ENCODE peak calls at places on chromosomes 16 and 17, in five cellular contexts. P is transverse colon, W is H1, X is HepG2, M is stomach. E is an unnamed sample. For H3K27me3, the result is how much of the 10 kb centered on the place peaks cover.

GRCh38 chr17:39196820-39197331 is 593 bp downstream of the CACNB1 start:
- DNase-seq in X (no peak), W (peak), M (no peak), P (peak), E (peak)

GRCh38 chr16:22424161-22424937 is 49.9 kb upstream of the CDR2 start:
- DNase-seq in W (peak), X (no peak), P (peak), M (no peak), E (peak)

GRCh38 chr17:12386240-12386639 is 279.4 kb upstream of the MYOCD start:
- DNase-seq in X (no peak), W (no peak), P (no peak), M (no peak), E (no peak)

GRCh38 chr16:11160676-11161115 is 95.3 kb downstream of the SOCS1 start:
- DNase-seq in M (no peak), X (no peak), P (no peak), W (no peak), E (no peak)

GRCh38 chr17:68686108-68686988 is 85.2 kb upstream of the FAM20A start:
- DNase-seq in X (no peak), M (no peak), W (no peak), P (no peak), E (peak)

GRCh38 chr17:37239690-37240344 is 136.0 kb upstream of the C17orf78 start:
- DNase-seq in M (no peak), X (peak), P (no peak), W (no peak), E (no peak)

GRCh38 chr17:76569607-76570279 is 15.9 kb downstream of the ST6GALNAC2 start:
- DNase-seq in X (peak), P (no peak), W (no peak), M (peak), E (no peak)

GRCh38 chr17:41779954-41780353 is 6.6 kb downstream of the JUP start:
- DNase-seq in P (no peak), X (no peak), M (no peak), W (no peak), E (no peak)

GRCh38 chr17:64502809-64503208 is 3.3 kb downstream of the DDX5 start:
- DNase-seq in X (no peak), W (no peak), M (no peak), P (no peak), E (no peak)

GRCh38 chr17:44115585-44116415 is 7.6 kb downstream of the HDAC5 start:
- DNase-seq in P (no peak), X (no peak), W (peak), M (no peak), E (no peak)

GRCh38 chr17:28379814-28380571 is 8.5 kb downstream of the SARM1 start:
- DNase-seq in M (no peak), X (peak), P (no peak), W (no peak), E (no peak)

GRCh38 chr17:75034236-75034908 is 12.4 kb downstream of the ATP5PD start:
- DNase-seq in M (peak), P (peak), X (peak), W (peak), E (peak)

GRCh38 chr16:81185416-81185815 is 53.1 kb upstream of the BCO1 start:
- DNase-seq in X (no peak), P (no peak), M (no peak), W (no peak), E (no peak)

GRCh38 chr17:42403150-42403549 is 14.9 kb upstream of the STAT3 start:
- DNase-seq in P (peak), M (peak), W (peak), X (no peak), E (no peak)

GRCh38 chr17:36877774-36878173 is 59.5 kb upstream of the LHX1 start:
- DNase-seq in W (no peak), M (no peak), X (no peak), P (no peak), E (no peak)

GRCh38 chr16:29700253-29700987 is 21.4 kb downstream of the QPRT start:
- DNase-seq in M (peak), W (peak), X (peak), P (peak), E (peak)

GRCh38 chr17:1022278-1023024 is 25.5 kb downstream of the TIMM22 start:
- DNase-seq in W (no peak), M (no peak), P (no peak), X (no peak), E (no peak)

GRCh38 chr16:66502020-66502913 is 47.7 kb downstream of the TK2 start:
- DNase-seq in M (peak), X (peak), W (no peak), P (no peak), E (peak)

GRCh38 chr17:7413346-7413985 is 5.8 kb downstream of the NLGN2 start:
- DNase-seq in X (no peak), M (no peak), W (no peak), P (no peak), E (no peak)

GRCh38 chr17:60305141-60305540 is 86.8 kb downstream of the USP32 start:
- DNase-seq in M (no peak), W (no peak), P (no peak), X (peak), E (no peak)

GRCh38 chr17:62616993-62617893 is 10.2 kb upstream of the MRC2 start:
- DNase-seq in P (no peak), X (peak), W (peak), M (no peak), E (no peak)

GRCh38 chr16:29824589-29825144 is 4.4 kb downstream of the MVP start:
- DNase-seq in W (no peak), X (no peak), P (no peak), M (no peak), E (no peak)

GRCh38 chr17:27993723-27994310 is 48.7 kb upstream of the NLK start:
- DNase-seq in X (no peak), M (no peak), W (no peak), P (no peak), E (no peak)

GRCh38 chr17:1673041-1673790 is 11.5 kb downstream of the PRPF8 start:
- DNase-seq in P (peak), W (no peak), X (no peak), M (no peak), E (no peak)

GRCh38 chr16:19411298-19411697 is 6.4 kb upstream of the TMC5 start:
- DNase-seq in X (no peak), W (no peak), P (no peak), M (no peak), E (no peak)

GRCh38 chr16:19415461-19415860 is 2.2 kb upstream of the TMC5 start:
- DNase-seq in P (peak), X (no peak), M (peak), W (no peak), E (no peak)

GRCh38 chr16:19415918-19416317 is 1.8 kb upstream of the TMC5 start:
- DNase-seq in M (no peak), X (no peak), P (no peak), W (no peak), E (no peak)

GRCh38 chr16:19406891-19407491 is 10.7 kb upstream of the TMC5 start:
- DNase-seq in X (no peak), M (no peak), P (no peak), W (no peak), E (no peak)

GRCh38 chr16:19410435-19411153 is 7.1 kb upstream of the TMC5 start:
- DNase-seq in X (no peak), W (peak), M (peak), P (peak), E (peak)
- TF ChIP-seq EP300 in X (no peak), W (no peak), M (no peak), P (no peak), E (no peak)

GRCh38 chr16:1030381-1030901 is 42.1 kb upstream of the SSTR5 start:
- DNase-seq in X (no peak), P (no peak), M (no peak), W (no peak), E (peak)

GRCh38 chr16:1029259-1029545 is 43.3 kb upstream of the SSTR5 start:
- DNase-seq in X (no peak), M (no peak), P (no peak), W (no peak), E (no peak)

GRCh38 chr16:1028056-1028455 is 44.5 kb upstream of the SSTR5 start:
- DNase-seq in P (no peak), W (no peak), X (no peak), M (no peak), E (peak)

GRCh38 chr16:1027416-1027815 is 45.1 kb upstream of the SSTR5 start:
- DNase-seq in M (no peak), X (no peak), W (no peak), P (no peak), E (peak)

DNA sequence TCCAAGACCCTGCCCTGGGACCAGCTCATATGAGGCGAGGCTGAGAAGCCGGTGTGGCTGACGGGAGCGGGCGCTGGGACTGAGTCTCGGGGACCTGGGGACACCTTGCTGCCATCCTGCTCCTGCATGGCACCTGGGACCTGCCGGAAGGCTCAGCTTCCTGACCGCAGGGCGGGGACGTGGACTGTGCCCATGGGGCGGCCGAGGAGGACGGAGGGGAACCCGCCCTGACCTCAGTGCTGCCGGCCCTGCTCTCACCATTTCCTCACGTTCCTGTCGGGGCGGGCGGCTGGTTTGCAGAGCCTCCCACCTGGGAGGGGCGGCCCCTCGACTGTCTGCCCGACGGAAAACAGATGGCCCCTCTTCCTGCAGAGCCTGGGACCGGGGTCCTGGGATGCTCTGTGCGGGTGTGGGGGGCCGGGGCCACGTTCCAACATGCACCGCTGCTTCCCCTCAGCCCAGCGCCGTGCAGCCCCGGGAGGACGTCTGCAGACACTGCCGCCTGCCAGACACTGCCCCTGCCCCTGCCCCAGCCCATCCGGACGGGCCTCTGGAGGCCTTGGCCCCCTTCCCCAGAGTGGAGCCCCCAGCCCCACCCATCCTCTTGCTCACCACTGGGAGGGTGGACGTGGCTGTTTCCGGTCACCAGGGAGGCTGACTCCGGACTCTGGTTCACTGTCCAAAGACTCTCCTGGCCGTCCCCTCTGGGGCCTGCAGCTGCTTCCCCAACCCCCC is 43.9 kb upstream of the SSTR5 start:
- DNase-seq in P (no peak), W (no peak), M (no peak), X (no peak), E (no peak)
- H3K27me3 ChIP-seq in P (under half), W (under half), M (under half), X (under half), E (under half)

GRCh38 chr16:25748099-25748654 is 56.4 kb downstream of the HS3ST4 start:
- DNase-seq in P (no peak), W (no peak), M (no peak), X (no peak), E (no peak)

GRCh38 chr16:25750489-25750888 is 58.7 kb downstream of the HS3ST4 start:
- DNase-seq in P (no peak), M (no peak), W (no peak), X (no peak), E (no peak)

GRCh38 chr16:25747160-25747758 is 55.5 kb downstream of the HS3ST4 start:
- DNase-seq in P (no peak), W (peak), X (no peak), M (no peak), E (no peak)

DNA sequence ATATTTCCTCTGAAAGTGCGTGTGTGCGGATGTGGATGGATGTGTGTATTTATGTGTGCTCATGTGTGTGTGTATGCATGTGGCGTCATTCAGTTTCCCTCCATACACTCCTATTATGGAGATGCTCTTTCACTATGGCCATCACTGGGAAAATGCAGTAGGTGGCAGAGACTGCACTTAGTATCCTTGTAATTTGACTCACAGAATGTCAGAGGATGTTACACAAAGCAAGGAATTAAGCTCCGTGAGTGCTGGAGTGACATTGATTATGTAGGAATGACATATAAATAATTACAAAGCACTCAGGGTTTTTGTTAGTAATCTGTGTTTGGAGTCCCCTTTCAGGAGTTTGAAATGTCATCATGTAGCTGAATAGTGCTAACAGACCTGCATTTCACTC is 59.5 kb downstream of the HS3ST4 start:
- DNase-seq in W (no peak), P (no peak), M (no peak), X (no peak), E (no peak)
- TF ChIP-seq EP300 in W (no peak), P (no peak), M (no peak), X (no peak), E (no peak)

DNA sequence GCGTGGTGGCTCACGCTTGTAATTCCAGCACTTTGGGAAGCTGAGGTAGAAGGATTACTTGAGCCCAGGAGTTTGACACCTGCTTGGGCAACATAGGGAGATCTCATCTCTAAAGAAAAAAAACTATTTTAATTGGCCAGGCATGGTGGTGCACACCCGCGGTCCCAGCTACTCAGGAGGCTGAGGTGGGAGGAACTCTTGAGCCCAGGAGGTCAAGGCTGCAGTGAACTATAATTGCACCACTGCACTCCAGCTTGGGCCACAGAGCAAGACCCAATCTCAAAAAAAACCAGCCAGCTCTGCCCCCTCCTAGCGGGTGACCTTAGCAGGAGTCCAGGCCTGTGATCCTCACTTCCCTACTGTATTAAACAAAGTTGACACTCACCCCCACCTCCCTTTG is 5.9 kb upstream of the HS3ST6 start:
- DNase-seq in M (no peak), P (no peak), W (no peak), X (no peak), E (no peak)
- H3K27me3 ChIP-seq in M (under half), P (under half), W (under half), X (under half), E (under half)

GRCh38 chr16:88994704-88995103 is 17.7 kb upstream of the CBFA2T3 start:
- DNase-seq in W (no peak), X (no peak), M (no peak), P (no peak), E (no peak)

GRCh38 chr16:88995194-88995593 is 18.2 kb upstream of the CBFA2T3 start:
- DNase-seq in X (no peak), W (no peak), P (no peak), M (no peak), E (no peak)

GRCh38 chr16:88993006-88993787 is 16.2 kb upstream of the CBFA2T3 start:
- DNase-seq in X (no peak), P (no peak), M (no peak), W (no peak), E (no peak)

GRCh38 chr16:88992351-88993005 is 15.5 kb upstream of the CBFA2T3 start:
- DNase-seq in X (no peak), W (no peak), P (no peak), M (no peak), E (peak)

DNA sequence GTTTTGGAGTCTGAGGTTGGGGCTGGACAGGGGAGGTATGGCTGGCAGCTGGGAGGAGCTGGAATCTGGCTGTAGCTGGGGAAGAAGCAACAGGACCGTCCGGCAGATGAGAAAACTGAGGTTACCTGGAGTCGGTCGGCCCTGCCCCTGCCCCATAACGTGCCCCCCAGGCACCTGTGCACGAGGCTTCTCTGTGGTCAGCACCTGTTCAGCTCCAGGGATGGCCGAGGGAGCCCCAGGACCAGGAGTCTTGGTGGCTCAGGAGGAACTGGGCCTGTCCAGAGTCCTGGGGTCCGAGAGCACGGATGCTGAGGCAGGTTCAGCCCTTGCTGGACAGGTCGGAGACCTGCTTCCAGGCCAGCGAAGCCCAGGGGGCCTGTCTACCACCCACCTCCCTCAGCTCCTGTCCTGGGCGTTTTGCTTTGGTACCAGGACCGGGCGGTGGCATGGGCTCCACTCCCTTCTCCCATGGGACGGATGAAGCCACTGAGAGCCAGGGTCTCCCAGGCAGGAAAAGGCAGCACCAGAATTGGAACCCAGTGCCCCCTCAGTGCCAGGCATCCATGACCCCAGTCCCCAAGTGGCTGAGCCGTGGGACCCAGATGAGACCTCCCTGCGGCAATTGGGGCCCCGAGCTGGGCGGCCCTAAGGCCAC is 17.1 kb upstream of the CBFA2T3 start:
- DNase-seq in P (no peak), M (no peak), X (no peak), W (no peak), E (peak)
- TF ChIP-seq EP300 in P (no peak), M (no peak), X (no peak), W (no peak), E (no peak)

GRCh38 chr17:4750606-4751005 is 10.9 kb upstream of the CXCL16 start:
- DNase-seq in W (no peak), M (no peak), P (no peak), X (no peak), E (no peak)
- H3K27me3 ChIP-seq in W (under half), M (under half), P (under half), X (under half), E (under half)

DNA sequence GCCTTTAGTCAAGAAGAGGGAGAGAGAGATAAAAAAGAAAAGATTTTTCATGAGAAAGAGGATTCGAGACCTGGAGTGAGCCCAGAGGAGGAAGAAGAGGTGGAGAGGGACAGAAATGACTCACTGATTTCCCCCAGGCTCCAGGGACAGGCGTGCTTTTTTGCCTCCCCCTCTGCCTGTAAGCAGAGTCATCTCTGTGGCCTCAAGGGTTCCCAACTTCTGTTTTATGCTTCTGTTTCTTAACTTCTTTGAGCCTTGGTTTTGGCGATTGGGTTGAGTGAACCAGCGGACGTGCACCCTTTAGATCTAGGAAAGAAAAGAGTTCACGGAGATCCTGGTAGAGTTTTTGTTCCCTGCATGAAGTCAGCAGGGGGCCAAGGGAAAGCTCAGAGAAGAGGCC is 147.9 kb upstream of the NOL11 start:
- DNase-seq in P (no peak), M (no peak), W (no peak), X (no peak), E (no peak)
- TF ChIP-seq EP300 in P (no peak), M (no peak), W (no peak), X (no peak), E (no peak)

DNA sequence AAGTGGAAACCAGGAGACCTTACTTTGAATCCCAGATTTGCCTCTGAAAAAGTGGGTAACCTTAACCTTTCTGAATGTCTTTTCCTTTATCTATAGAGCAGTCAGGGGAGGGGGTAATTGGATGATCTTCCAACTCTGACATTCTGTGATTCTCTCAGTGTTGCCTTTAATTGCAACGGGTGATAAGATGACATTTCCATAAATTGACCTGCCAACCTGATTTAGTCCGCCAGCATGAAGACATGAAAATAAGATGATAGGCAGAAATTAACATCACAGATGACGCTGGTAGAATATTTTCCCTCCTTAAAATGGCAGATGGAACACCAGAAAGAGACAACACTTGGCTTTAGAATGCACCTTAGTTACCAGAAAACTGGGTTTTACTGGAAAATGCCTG is 72.6 kb downstream of the VAT1L start:
- DNase-seq in M (no peak), W (no peak), X (no peak), P (no peak), E (no peak)
- H3K27me3 ChIP-seq in M (under half), W (under half), X (under half), P (under half), E (under half)

E was measured in upper lobe of left lung.